ENCODE peak calls at places on chromosome 20, in six cellular contexts. V is stomach, A is upper lobe of left lung, R is ovary, U is sigmoid colon, B is HepG2. E is an unnamed sample.

GRCh38 chr20:3046677-3047462 is 1.0 kb downstream of the MRPS26 start:
- DNase-seq in V (peak), A (peak), R (no peak), U (no peak), B (peak), E (no peak)

GRCh38 chr20:19973920-19974620 is 43.1 kb upstream of the NAA20 start:
- DNase-seq in V (peak), A (peak), R (peak), U (peak), B (no peak), E (peak)

GRCh38 chr20:40956503-40956902 is 72.1 kb upstream of the TOP1 start:
- DNase-seq in V (peak), A (peak), R (no peak), U (peak), B (no peak), E (no peak)

GRCh38 chr20:59948212-59948611 is 8.0 kb downstream of the FAM217B start:
- DNase-seq in V (no peak), A (no peak), R (no peak), U (no peak), B (no peak), E (no peak)

GRCh38 chr20:59765599-59766177 is 161.3 kb downstream of the PHACTR3 start:
- DNase-seq in V (no peak), A (no peak), R (no peak), U (no peak), B (no peak), E (no peak)

GRCh38 chr20:19866070-19866469 is 108.0 kb downstream of the RIN2 start:
- DNase-seq in V (no peak), A (no peak), R (no peak), U (no peak), B (no peak), E (no peak)

GRCh38 chr20:61951695-61952533 is 113.8 kb downstream of the TAF4 start:
- DNase-seq in V (no peak), A (peak), R (peak), U (peak), B (no peak), E (no peak)

GRCh38 chr20:59837623-59838394 is 95.6 kb downstream of the SYCP2 start:
- DNase-seq in V (no peak), A (no peak), R (no peak), U (no peak), B (no peak), E (no peak)

GRCh38 chr20:41177636-41178035 is 40.3 kb downstream of the PLCG1 start:
- DNase-seq in V (peak), A (peak), R (no peak), U (no peak), B (no peak), E (no peak)

GRCh38 chr20:39885975-39886649 is 802.9 kb downstream of the MAFB start:
- DNase-seq in V (peak), A (peak), R (peak), U (peak), B (peak), E (peak)

GRCh38 chr20:41181567-41181966 is 44.2 kb downstream of the PLCG1 start:
- DNase-seq in V (peak), A (peak), R (no peak), U (no peak), B (no peak), E (peak)

GRCh38 chr20:63766695-63767426 is 27.3 kb downstream of the SLC2A4RG start:
- DNase-seq in V (no peak), A (no peak), R (no peak), U (no peak), B (no peak), E (no peak)

DNA sequence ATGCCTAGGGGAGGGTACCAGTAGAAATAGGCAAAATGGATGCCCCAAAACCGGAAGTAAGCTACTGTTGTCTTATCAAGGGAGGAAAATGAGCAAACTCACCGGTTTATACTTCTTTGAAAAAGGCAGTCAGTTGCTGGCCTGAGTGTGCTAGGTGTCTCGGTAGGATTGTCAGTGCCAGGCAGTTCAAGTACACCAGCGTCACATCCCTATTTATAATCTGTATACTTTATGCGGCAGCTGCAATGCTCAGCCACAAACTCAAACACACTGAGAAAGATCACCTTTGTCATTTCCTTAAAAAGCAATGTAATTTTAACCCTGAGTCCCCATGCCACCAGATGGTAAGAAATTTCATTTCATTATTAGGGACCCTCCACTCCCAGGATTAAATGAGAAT is 196.2 kb downstream of the EYA2 start:
- DNase-seq in V (no peak), A (no peak), R (no peak), U (no peak), B (no peak), E (no peak)
- TF ChIP-seq CTCF in V (no peak), A (no peak), R (no peak), U (no peak), B (no peak), E (no peak)

GRCh38 chr20:57412347-57413029 is 21.3 kb downstream of the RBM38 start:
- DNase-seq in V (no peak), A (no peak), R (no peak), U (no peak), B (no peak), E (no peak)
- TF ChIP-seq EP300 in V (no peak), A (no peak), R (no peak), U (no peak), B (no peak), E (no peak)

GRCh38 chr20:4161447-4162251 is 146.3 kb upstream of the RNF24 start:
- DNase-seq in V (peak), A (peak), R (no peak), U (no peak), B (peak), E (no peak)
- H3K27ac ChIP-seq in V (peak), A (peak), R (no peak), U (no peak), B (no peak), E (peak)

GRCh38 chr20:23042270-23042669 is 7.2 kb downstream of the SSTR4 start:
- DNase-seq in V (no peak), A (no peak), R (no peak), U (no peak), B (no peak), E (no peak)
- TF ChIP-seq CTCF in V (no peak), A (no peak), R (no peak), U (no peak), B (no peak), E (no peak)

DNA sequence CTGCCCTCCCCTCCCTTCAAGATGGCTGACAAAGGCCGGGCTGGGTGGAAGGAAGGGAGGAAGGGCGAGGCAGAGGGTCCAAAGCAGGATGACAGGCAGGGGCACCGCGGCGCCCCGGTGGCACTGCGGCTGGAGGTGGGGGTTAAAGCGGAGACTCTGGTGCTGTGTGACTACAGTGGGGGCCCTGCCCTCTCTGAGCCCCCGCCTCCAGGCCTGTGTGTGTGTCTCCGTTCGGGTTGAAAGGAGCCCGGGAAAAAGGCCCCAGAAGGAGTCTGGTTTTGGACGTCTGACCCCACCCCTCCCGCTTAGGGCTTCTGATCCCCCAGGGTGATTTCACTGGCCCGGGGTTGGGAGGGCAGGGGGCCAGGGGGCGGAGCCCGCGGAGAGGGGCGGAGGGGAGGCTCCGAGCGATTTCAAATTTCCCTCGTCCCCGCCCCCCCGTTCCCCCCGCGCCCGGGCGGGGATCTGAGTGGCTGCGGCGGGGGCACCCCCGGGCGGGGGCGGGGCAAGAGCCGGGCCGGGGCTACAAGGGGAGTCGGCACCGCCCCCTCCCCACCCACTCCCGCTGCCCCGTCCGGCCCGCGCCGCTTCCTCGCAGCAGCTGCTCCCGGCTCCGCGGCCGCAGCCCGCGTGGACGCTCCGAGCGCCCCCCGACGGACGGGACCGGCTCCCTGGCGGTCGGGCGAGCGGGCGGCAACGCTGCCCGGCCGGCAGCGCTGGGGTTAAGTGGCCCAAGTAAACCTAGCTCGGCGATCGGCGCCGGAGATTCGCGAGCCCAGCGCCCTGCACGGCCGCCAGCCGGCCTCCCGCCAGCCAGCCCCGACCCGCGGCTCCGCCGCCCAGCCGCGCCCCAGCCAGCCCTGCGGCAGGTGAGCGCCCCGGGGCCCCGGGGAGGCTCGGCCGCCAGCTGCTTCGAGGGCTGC is at the start of gene DNMT3B:
- DNase-seq in V (peak), A (peak), R (peak), U (peak), B (peak), E (peak)
- TF ChIP-seq EP300 in V (no peak), A (no peak), R (no peak), U (no peak), B (no peak), E (no peak)

DNA sequence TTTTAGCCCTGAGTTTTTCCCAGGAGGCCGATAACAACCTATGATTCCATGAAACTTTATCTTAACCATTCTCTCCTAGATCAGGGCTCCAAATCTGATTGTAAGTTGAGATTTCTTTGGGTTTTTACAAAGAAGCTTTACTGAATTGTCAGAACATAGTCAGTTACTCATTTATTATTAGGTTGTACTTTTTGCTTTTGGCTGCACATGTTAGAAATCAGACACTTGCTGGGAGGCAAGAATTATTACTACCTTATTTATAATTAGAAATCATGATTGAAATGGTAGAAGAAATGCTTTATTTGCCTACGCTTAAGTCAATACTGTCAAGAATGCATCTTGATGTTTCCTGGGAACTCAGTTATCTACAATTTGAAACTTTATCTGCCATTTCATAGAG is 63.3 kb downstream of the KCNS1 start:
- DNase-seq in V (no peak), A (no peak), R (no peak), U (no peak), B (no peak), E (no peak)
- H3K27ac ChIP-seq in V (no peak), A (no peak), R (no peak), U (no peak), B (no peak), E (no peak)

DNA sequence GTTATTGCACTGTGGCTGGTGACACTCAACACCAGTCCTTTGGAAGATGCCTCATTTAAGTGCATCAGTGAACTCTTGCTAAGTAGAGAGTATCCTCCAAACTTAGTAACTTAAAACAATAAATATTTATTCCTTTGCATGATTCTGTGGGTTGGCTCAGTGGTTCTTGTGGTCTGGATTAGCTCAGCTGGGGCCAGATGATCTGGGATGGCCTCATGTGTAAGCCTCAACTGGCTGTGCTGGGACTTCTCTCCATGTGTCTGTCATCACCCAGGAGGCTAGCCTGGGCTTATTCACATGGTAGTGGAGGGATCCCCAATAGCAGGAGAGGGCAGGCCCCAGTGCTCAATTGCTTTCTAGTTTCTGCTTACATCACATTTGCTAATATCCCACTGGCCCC is 8.3 kb downstream of the LRRN4 start:
- DNase-seq in V (no peak), A (no peak), R (no peak), U (no peak), B (no peak), E (no peak)
- TF ChIP-seq CTCF in V (no peak), A (no peak), R (no peak), U (no peak), B (no peak), E (no peak)